ENCODE peak calls at places on chromosomes 11 and 22, in five cellular contexts. Y is GM13977, V is RWPE1, J is heart right ventricle, U is endothelial cell. B is an unnamed sample.

GRCh38 chr11:115941481-115941993 is 437.3 kb upstream of the CADM1 start:
- DNase-seq in Y (no peak), J (peak; percentile 33), U (no peak), V (peak; percentile 7), B (no peak)

GRCh38 chr11:83068573-83068972 is 3.1 kb downstream of the RAB30 start:
- DNase-seq in Y (no peak), U (no peak), J (no peak), V (no peak), B (no peak)

GRCh38 chr22:32265882-32266767 is 11.0 kb upstream of the SLC5A4 start:
- DNase-seq in J (peak; percentile 73), U (peak; percentile 73), V (peak; percentile 60), Y (peak; percentile 74), B (peak; percentile 76)

GRCh38 chr22:23207786-23208325 is 27.5 kb downstream of the BCR start:
- DNase-seq in Y (no peak), V (no peak), U (no peak), J (no peak), B (no peak)

GRCh38 chr22:47439643-47440265 is 677.3 kb downstream of the TBC1D22A start:
- DNase-seq in V (no peak), J (no peak), Y (no peak), U (no peak), B (no peak)

GRCh38 chr11:103619480-103619879 is 417.0 kb upstream of the DDI1 start:
- DNase-seq in V (no peak), J (no peak), U (no peak), Y (no peak), B (no peak)

GRCh38 chr11:95255523-95256165 is 24.6 kb upstream of the SESN3 start:
- DNase-seq in V (no peak), J (no peak), U (no peak), Y (no peak), B (no peak)

GRCh38 chr11:117972589-117973445 is 13.4 kb upstream of the IL10RA start:
- DNase-seq in V (no peak), U (peak; percentile 18), Y (no peak), J (no peak), B (no peak)

DNA sequence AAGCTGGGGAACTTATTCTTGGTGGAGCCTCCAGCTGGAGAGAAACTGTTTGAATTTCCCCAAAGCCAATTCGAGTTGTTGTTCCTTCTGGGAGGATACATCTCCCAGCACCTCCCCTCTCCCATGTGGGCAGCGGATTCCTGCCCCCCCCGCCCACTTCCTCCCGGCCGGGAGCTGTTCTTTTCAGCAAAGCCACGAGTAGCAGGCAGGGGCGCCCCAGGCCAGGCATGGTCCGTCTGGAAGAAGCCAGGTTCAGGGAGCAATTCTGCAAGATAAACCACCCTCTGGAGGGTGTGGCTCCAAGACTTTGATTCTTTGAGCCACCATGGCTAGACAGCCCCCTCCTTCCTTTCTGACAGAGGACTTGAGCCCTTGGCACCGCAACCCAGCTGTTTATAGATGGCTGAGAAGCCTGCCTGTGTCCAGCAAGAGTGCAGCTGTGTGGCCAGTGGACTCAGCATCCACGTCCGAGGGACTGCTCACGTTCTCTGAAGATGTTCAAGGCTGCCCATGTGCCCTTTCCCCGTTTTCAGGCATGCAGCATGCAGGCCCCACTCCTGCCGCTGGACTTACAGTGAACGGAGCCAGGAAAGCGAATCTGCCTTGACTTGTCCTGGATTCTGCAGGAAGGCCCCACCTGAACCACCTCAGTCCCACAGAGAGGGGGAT is 170.3 kb downstream of the CTTN start:
- DNase-seq in U (peak; percentile 33), Y (no peak), J (peak; percentile 32), V (peak; percentile 55), B (no peak)
- TF ChIP-seq CTCF in U (no peak), Y (no peak), J (peak; percentile 59), V (no peak), B (no peak)

GRCh38 chr11:2209370-2209801 is 37.8 kb upstream of the TH start:
- DNase-seq in Y (no peak), V (no peak), J (peak; percentile 2), U (no peak), B (peak; percentile 23)

GRCh38 chr11:2209900-2210321 is 38.3 kb upstream of the TH start:
- DNase-seq in Y (no peak), U (no peak), V (no peak), J (peak; percentile 2), B (peak; percentile 13)

GRCh38 chr11:2207212-2207611 is 35.6 kb upstream of the TH start:
- DNase-seq in U (peak; percentile 1), V (no peak), Y (no peak), J (peak; percentile 1), B (no peak)

GRCh38 chr11:2207773-2208621 is 36.4 kb upstream of the TH start:
- DNase-seq in V (no peak), Y (no peak), U (peak; percentile 1), J (peak; percentile 2), B (no peak)

GRCh38 chr11:2208691-2209369 is 37.2 kb upstream of the TH start:
- DNase-seq in J (peak; percentile 2), Y (no peak), U (no peak), V (no peak), B (peak; percentile 19)
- TF ChIP-seq CTCF in J (no peak), Y (no peak), U (no peak), V (peak; percentile 45), B (no peak)

DNA sequence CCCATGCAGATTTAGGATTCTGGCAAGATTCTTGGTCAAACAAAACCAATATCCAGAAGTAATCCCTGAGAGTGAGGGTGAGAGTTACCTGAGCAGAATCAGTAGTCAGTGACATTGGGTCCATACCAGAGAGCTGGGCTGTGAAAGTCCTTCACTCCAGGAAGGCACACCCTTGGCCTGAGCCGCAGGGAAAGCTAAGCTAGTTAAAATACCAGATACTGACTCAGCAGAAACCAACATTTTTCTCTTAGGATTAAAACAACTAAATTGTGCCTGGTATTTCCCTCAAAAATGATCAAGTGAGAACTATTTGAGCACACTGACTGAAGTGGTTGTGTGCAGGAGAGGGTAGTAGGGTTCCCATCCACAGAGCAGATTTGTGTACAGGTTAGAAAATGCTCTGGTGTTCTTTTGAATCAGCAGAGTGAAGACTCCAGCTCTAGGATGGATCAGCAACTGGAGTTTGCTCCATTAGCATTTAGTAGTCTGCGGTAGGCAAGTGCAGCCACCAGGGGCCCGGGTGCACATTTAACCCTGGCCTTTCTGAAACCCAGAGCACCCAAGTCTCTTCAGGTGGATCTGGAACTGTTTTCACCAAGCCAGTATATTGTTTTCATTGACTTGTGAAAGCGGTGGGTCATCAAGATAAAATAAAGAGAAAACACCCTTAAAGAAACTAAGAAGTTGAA is 100.7 kb upstream of the CLPB start:
- DNase-seq in U (no peak), J (no peak), V (no peak), Y (no peak), B (no peak)
- TF ChIP-seq CTCF in U (peak; percentile 23), J (no peak), V (no peak), Y (no peak), B (no peak)

DNA sequence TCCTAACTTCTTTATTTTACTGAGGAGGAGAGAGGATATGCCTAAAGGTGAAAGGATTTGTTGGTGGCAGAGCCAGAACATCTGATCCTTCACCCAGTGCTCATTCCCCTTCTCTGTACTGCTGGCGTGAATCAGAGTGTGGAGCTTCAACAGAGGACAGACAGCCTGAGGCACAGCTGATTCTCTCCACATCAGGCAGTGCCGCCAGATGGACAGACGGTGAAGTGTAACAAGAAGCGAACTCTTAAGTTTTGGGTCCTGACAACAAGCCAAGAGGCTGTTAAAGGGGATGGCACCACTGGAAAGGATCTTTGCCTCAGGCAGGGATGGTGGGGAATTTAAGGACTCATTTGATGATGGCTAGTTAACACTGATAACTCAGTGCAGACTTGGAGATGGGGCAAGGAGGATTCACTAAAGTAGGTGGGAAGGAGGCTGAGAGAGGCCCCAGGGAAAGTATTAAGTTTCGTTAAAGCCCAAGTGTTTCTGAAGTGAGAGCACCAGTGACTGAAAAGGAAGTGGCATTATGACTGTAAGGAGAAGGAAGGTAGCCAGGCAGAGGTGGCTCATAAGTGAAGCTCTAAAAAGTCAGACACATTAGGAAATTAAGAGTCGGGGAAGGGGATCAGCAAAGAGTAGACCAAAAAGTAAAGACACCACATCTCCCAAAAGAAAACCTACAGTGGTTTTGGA is 81.3 kb downstream of the CLPB start:
- DNase-seq in J (peak; percentile 6), Y (peak; percentile 42), U (peak; percentile 7), V (no peak), B (peak; percentile 49)
- TF ChIP-seq CTCF in J (peak; percentile 17), Y (peak; percentile 54), U (no peak), V (no peak), B (no peak)

GRCh38 chr11:76347391-76347790 is 33.5 kb downstream of the THAP12 start:
- DNase-seq in V (no peak), Y (no peak), J (no peak), U (no peak), B (no peak)
- TF ChIP-seq CTCF in V (no peak), Y (no peak), J (no peak), U (no peak), B (no peak)

DNA sequence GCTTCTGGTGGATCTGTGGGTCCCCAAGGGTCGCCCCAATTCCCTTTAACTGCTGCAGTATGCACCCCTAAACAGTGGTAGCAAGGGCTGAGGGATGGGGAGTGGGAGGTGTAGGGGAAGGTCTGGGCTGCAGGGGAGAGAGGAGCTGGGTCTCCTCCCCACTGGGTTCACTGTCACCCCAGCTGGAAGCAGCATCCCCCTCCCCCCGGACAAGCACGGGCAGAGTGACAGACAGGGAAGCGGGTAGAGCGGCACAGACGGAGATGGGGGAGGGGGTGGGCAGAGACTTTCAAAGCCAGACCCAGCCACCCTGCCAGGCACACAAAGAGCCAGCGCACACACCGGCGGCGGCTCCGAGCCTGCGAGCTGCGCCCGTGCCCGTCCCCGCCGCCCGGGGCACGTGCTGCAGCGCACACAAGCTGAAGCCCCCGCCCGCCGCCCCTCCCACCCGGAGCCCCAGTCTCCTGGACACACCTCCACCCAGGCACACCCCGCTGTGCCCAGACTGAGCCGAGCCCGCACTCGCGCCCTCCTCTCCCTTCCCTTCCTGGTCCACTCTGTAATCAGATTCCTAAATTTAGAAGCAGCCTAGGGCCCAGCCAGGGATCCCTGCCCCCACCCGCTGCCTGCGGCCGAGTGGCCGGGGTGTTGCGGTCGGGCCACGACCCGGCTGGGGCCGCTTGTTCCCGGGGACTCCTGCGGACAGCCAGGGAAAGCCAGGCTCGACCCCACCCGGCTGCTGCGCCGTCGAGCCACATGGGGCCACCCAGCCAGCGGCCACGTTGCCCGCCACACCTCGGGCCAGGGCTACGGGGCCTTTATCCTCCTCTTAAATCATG is 940 bp upstream of the RCOR2 start:
- DNase-seq in V (no peak), Y (peak; percentile 69), J (peak; percentile 81), U (peak; percentile 34), B (peak; percentile 59)
- TF ChIP-seq CTCF in V (no peak), Y (no peak), J (no peak), U (no peak), B (no peak)

GRCh38 chr11:36945384-36945783 is 347.3 kb upstream of the RAG2 start:
- DNase-seq in J (no peak), Y (no peak), U (no peak), V (peak; percentile 11), B (no peak)
- TF ChIP-seq CTCF in J (peak; percentile 37), Y (peak; percentile 39), U (peak; percentile 54), V (peak; percentile 53), B (peak; percentile 23)

GRCh38 chr11:3169235-3169951 is 4.3 kb upstream of the OSBPL5 start:
- DNase-seq in J (peak; percentile 62), Y (no peak), V (peak; percentile 31), U (no peak), B (no peak)
- TF ChIP-seq CTCF in J (no peak), Y (no peak), V (peak; percentile 14), U (no peak), B (no peak)